ENCODE peak calls at places on chromosomes 16 and 17, in four cellular contexts. W is WTC11, F is H1, J is IMR-90. T is an unnamed sample.

GRCh38 chr16:1192384-1193073 is 32.5 kb downstream of the TPSG1 start:
- DNase-seq in W (no peak), J (no peak), F (no peak), T (no peak)

GRCh38 chr17:55577011-55577586 is 65.8 kb upstream of the SMIM36 start:
- DNase-seq in W (no peak), J (peak; percentile 84), F (no peak), T (peak; percentile 35)

GRCh38 chr17:676060-676745 is 38.4 kb downstream of the VPS53 start:
- DNase-seq in F (no peak), W (no peak), J (peak; percentile 83), T (no peak)

GRCh38 chr17:56652608-56653007 is 59.1 kb downstream of the NOG start:
- DNase-seq in J (no peak), F (no peak), W (no peak), T (no peak)

GRCh38 chr16:11836653-11837244 is 14.6 kb downstream of the RSL1D1 start:
- DNase-seq in W (no peak), J (peak; percentile 87), F (peak; percentile 29), T (no peak)

GRCh38 chr17:69492410-69493071 is 78.0 kb downstream of the MAP2K6 start:
- DNase-seq in F (peak; percentile 44), W (peak; percentile 59), J (peak; percentile 88), T (no peak)

GRCh38 chr17:1280652-1281051 is 1.2 kb downstream of the TRARG1 start:
- DNase-seq in F (no peak), W (no peak), J (no peak), T (no peak)

GRCh38 chr17:31404028-31404949 is 12.8 kb downstream of the RAB11FIP4 start:
- DNase-seq in F (no peak), J (no peak), W (peak; percentile 13), T (no peak)

GRCh38 chr17:34579979-34580684 is 750 bp downstream of the TMEM132E start:
- DNase-seq in F (no peak), W (peak; percentile 50), J (no peak), T (no peak)

GRCh38 chr16:49921106-49921505 is 65.2 kb upstream of the ZNF423 start:
- DNase-seq in F (no peak), W (no peak), J (no peak), T (no peak)

GRCh38 chr16:29900102-29900887 is at the start of gene ASPHD1:
- DNase-seq in W (peak; percentile 86), F (peak; percentile 25), J (peak; percentile 86), T (no peak)

GRCh38 chr17:28849281-28849680 is 5.5 kb upstream of the ERAL1 start:
- DNase-seq in F (no peak), J (no peak), W (no peak), T (no peak)

GRCh38 chr16:77581706-77582105 is 140.6 kb upstream of the NUDT7 start:
- DNase-seq in F (no peak), J (peak; percentile 5), W (no peak), T (no peak)

GRCh38 chr16:5903153-5903552 is 805.6 kb upstream of the EEF2KMT start:
- DNase-seq in W (no peak), F (no peak), J (no peak), T (no peak)
- TF ChIP-seq USF2 in W (no peak), F (no peak), J (no peak), T (no peak)

GRCh38 chr16:28136751-28137434 is 73.4 kb upstream of the GSG1L start:
- DNase-seq in F (no peak), W (no peak), J (no peak), T (no peak)

GRCh38 chr16:28146536-28146935 is 65.2 kb downstream of the XPO6 start:
- DNase-seq in W (no peak), F (no peak), J (no peak), T (no peak)

GRCh38 chr16:28139530-28139929 is 72.2 kb downstream of the XPO6 start:
- DNase-seq in W (no peak), F (no peak), J (no peak), T (no peak)

DNA sequence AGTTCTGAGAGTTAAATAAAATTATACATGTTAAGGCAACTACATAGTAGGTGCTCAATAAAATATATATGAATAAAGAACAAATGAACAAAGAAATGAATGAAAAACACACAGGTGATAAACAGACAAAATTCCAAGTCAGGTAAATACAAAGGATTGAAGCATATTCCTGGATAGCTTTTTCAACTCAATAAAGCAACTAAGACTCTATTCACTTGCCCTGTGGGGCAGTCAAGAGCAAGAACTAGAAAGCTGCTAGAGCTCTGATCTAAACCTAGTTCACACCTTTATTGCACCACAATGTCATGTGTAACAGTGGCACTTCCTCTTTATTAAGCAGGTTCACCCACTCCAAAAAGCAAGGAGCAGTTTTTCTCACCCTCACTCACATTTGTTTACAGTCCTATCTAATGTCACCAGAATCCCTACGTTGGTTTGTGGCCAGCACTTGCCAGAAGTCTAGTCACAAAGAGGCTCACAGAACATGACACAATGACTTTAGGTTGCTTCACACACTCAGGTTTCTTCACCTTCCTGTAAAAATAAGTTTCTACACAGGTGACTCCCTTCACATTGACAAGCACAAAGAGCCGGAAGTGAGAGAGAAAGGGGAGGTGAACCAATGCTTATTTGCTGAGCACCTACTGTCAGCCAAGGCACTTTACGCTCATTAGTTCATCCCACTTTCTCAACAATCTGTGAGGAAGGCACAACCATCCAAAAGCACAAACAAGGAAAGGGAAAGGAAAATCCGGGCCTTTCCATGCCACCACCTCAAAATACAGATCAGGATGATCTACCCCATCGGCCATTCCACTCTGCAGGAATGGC is 70.8 kb downstream of the XPO6 start:
- DNase-seq in J (no peak), F (no peak), W (no peak), T (peak; percentile 90)
- TF ChIP-seq USF2 in J (no peak), F (no peak), W (no peak), T (no peak)

DNA sequence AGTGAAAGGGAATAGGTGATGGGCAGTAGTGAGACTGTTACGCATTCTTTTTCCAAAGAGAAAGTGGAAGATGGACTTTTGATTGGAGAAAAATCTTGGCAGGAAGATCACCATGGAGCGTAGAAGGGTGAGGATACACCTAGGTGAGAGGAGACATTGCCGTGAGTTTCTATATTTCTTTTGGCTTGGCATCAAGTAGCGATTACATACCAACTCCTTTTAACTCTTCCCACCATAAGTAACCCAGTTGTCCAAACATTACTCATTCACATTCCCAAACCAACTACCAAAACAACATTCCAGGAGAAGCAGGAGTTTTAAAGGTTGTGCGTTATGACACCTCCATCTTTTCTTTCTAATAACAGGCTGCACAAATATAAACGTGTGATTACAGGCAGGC is 10.7 kb upstream of the KRT28 start:
- DNase-seq in W (no peak), J (peak; percentile 67), F (no peak), T (no peak)
- TF ChIP-seq USF2 in W (no peak), J (no peak), F (no peak), T (no peak)

GRCh38 chr16:81204794-81205680 is 33.5 kb upstream of the BCO1 start:
- DNase-seq in F (no peak), J (peak; percentile 64), W (no peak), T (peak; percentile 11)
- TF ChIP-seq USF2 in F (no peak), J (no peak), W (no peak), T (no peak)

GRCh38 chr16:15879255-15879804 is 9.1 kb downstream of the CEP20 start:
- DNase-seq in F (no peak), J (peak; percentile 96), W (no peak), T (no peak)

GRCh38 chr16:15873737-15874136 is 14.7 kb downstream of the CEP20 start:
- DNase-seq in W (no peak), F (no peak), J (no peak), T (no peak)

GRCh38 chr16:15880434-15880833 is 8.0 kb downstream of the CEP20 start:
- DNase-seq in F (no peak), W (no peak), J (no peak), T (no peak)

GRCh38 chr16:15876503-15876902 is 11.9 kb downstream of the CEP20 start:
- DNase-seq in J (no peak), F (no peak), W (no peak), T (no peak)

DNA sequence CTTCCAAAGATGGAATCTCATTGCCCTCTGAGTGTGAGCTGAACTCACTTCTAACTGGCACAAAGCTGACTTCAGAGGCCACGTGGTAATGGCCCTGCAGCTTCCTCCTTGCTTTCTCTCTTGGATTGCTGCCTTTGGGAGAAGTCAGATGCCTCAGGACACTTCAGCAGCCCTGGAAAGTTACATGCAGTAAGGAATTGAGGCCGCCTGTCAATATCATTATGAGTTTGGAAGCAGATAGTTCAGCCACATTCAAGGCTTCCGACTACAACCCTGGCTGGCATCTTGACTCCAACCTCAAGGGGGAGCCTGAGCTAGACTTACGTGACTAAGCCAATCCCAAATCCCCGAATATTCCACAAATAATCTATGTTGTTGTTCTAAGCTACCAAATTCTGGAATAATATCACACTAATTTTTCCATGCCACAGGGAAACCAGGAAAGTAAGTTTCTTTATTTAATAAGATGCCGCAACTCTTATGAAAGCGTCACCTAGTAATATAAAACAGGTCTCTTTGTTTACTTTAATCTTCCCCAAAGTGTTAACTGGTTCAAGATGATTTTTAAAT is 13.6 kb downstream of the CEP20 start:
- DNase-seq in W (peak; percentile 58), J (peak; percentile 80), F (no peak), T (no peak)
- TF ChIP-seq USF2 in W (no peak), J (no peak), F (no peak), T (no peak)

DNA sequence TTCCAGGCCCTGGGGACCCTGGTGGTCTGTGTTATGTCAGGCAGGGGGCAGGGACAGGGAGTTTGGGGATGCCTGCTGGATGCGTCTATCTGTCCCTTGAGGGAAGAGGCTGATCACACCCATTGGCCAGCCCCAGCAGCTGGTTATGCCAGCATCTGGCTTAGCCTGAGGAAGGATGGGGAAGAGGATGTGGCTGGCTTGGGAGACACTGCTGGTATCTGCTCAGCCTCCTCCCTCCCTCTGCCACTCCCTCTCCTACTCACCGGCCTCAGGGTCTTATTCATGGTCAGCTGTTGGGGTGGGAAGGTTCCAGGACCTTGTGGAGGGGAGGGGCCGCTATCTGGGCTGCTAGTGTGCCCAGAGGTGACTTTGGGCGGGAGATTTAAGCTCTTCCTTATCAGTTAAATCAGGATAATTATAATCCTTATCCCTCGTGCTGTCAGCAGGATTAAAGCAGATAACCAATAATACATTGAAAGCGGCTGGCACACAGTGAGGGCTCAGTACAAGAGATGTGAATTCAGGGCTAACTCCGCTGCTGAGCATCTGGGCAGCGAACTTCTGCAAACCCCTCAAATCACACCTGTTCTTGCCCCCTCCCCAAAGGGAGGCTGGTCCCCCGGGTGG is 36.0 kb upstream of the MLKL start:
- DNase-seq in F (no peak), J (no peak), W (no peak), T (no peak)
- TF ChIP-seq USF2 in F (no peak), J (no peak), W (no peak), T (no peak)